ENCODE peak calls at places on chromosomes 4 and X, in seven cellular contexts. M is CD8-positive, alpha-beta T cell; J is prostate gland; C is RWPE1; G is neuronal stem cell; N is tibial nerve; X is spleen. Y is an unnamed sample.

GRCh38 chrX:103475381-103475780 is 43.9 kb downstream of the RAB40A start:
- DNase-seq in M (no peak), J (no peak), C (no peak), G (no peak), N (no peak), X (no peak), Y (no peak)

GRCh38 chrX:154734101-154734781 is 16.6 kb downstream of the GAB3 start:
- DNase-seq in M (peak), J (no peak), C (no peak), G (no peak), N (no peak), X (peak), Y (no peak)

GRCh38 chrX:151697537-151697936 is 2.3 kb downstream of the PRRG3 start:
- DNase-seq in M (no peak), J (no peak), C (no peak), G (no peak), N (peak), X (no peak), Y (no peak)

GRCh38 chrX:63739885-63740284 is 45.1 kb downstream of the ARHGEF9 start:
- DNase-seq in M (no peak), J (no peak), C (no peak), G (no peak), N (no peak), X (no peak), Y (no peak)

GRCh38 chr4:114997596-114997995 is 115.8 kb downstream of the NDST4 start:
- DNase-seq in M (no peak), J (no peak), C (peak), G (no peak), N (no peak), X (no peak), Y (no peak)

GRCh38 chr4:78288327-78288726 is 231.2 kb downstream of the FRAS1 start:
- DNase-seq in M (no peak), J (no peak), C (no peak), G (no peak), N (no peak), X (no peak), Y (no peak)

GRCh38 chr4:128528793-128529553 is 241.4 kb upstream of the PGRMC2 start:
- DNase-seq in M (no peak), J (no peak), C (peak), G (peak), N (peak), X (no peak), Y (peak)

GRCh38 chrX:41333744-41333993 is 293 bp upstream of the DDX3X start:
- DNase-seq in M (no peak), J (peak), C (peak), G (peak), N (peak), X (no peak), Y (no peak)

GRCh38 chrX:111467896-111468295 is 43.5 kb upstream of the SERTM2 start:
- DNase-seq in M (no peak), J (no peak), C (no peak), G (no peak), N (no peak), X (no peak), Y (peak)

GRCh38 chrX:129957241-129958099 is 25.0 kb upstream of the BCORL1 start:
- DNase-seq in M (no peak), J (no peak), C (peak), G (no peak), N (peak), X (peak), Y (peak)

GRCh38 chrX:9816094-9816700 is 30.0 kb downstream of the SHROOM2 start:
- DNase-seq in M (no peak), J (no peak), C (no peak), G (no peak), N (no peak), X (peak), Y (no peak)

GRCh38 chr4:38190717-38191178 is 230.6 kb downstream of the PTTG2 start:
- DNase-seq in M (no peak), J (no peak), C (peak), G (no peak), N (no peak), X (no peak), Y (peak)

GRCh38 chr4:98803287-98803677 is 125.7 kb downstream of the EIF4E start:
- DNase-seq in M (no peak), J (no peak), C (no peak), G (no peak), N (no peak), X (no peak), Y (no peak)

GRCh38 chr4:74431113-74431826 is 13.7 kb upstream of the AREG start:
- DNase-seq in M (no peak), J (no peak), C (no peak), G (no peak), N (no peak), X (no peak), Y (no peak)

GRCh38 chr4:52618795-52619590 is 40.1 kb downstream of the USP46 start:
- DNase-seq in M (no peak), J (no peak), C (no peak), G (no peak), N (no peak), X (no peak), Y (no peak)

GRCh38 chr4:13665711-13666660 is 38.5 kb upstream of the BOD1L1 start:
- DNase-seq in M (no peak), J (no peak), C (no peak), G (no peak), N (no peak), X (no peak), Y (no peak)

GRCh38 chrX:134388161-134389109 is 71.5 kb upstream of the HPRT1 start:
- DNase-seq in M (no peak), J (no peak), C (no peak), G (no peak), N (no peak), X (no peak), Y (no peak)

GRCh38 chr4:38034986-38035882 is 75.0 kb downstream of the PTTG2 start:
- DNase-seq in M (no peak), J (peak), C (peak), G (peak), N (peak), X (no peak), Y (no peak)

GRCh38 chrX:125507119-125507518 is 187.4 kb downstream of the TEX13C start:
- DNase-seq in M (no peak), J (no peak), C (peak), G (no peak), N (no peak), X (no peak), Y (no peak)

DNA sequence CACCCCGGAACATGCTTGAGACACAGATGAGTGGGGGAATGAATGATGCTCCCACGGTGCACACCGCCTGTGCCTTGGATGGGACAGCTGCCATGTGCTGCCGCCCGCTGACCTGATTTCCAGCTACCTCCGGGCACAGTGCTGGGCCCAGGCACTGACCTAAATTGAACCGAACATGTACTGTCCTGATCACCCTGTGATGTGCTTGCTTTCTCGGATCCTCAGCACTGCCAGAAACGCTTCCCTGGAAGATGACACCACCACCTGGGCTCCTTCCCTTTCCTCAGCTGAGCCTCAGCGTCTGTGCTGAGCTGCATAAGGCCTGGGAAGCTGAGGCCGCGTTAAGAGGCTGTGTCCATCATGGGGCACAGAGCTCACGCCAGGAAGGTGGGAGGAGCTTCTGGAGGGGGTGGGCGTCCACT is 39.3 kb upstream of the MXD4 start:
- DNase-seq in M (peak), J (no peak), C (no peak), G (no peak), N (no peak), X (peak), Y (no peak)
- H3K27ac ChIP-seq in M (no peak), J (no peak), C (no peak), G (no peak), N (no peak), X (no peak), Y (no peak)

GRCh38 chr4:158722291-158722916 is 792 bp downstream of the PPID start:
- DNase-seq in M (no peak), J (no peak), C (peak), G (peak), N (no peak), X (no peak), Y (no peak)
- H3K27ac ChIP-seq in M (peak), J (peak), C (peak), G (no peak), N (peak), X (peak), Y (peak)

GRCh38 chr4:7023901-7024300 is 19.3 kb upstream of the TADA2B start:
- DNase-seq in M (no peak), J (no peak), C (no peak), G (no peak), N (no peak), X (peak), Y (no peak)

GRCh38 chr4:7025040-7025602 is 18.1 kb upstream of the TADA2B start:
- DNase-seq in M (no peak), J (no peak), C (no peak), G (no peak), N (no peak), X (peak), Y (no peak)

GRCh38 chr4:7024336-7024890 is 18.8 kb upstream of the TADA2B start:
- DNase-seq in M (no peak), J (no peak), C (no peak), G (no peak), N (no peak), X (peak), Y (no peak)

GRCh38 chr4:7021930-7022658 is 21.1 kb upstream of the TADA2B start:
- DNase-seq in M (no peak), J (no peak), C (peak), G (no peak), N (no peak), X (peak), Y (no peak)

GRCh38 chr4:7023486-7023885 is 19.7 kb upstream of the TADA2B start:
- DNase-seq in M (no peak), J (no peak), C (no peak), G (no peak), N (no peak), X (peak), Y (no peak)
- H3K27ac ChIP-seq in M (no peak), J (no peak), C (peak), G (no peak), N (no peak), X (no peak), Y (no peak)

GRCh38 chr4:6916069-6916586 is 6.5 kb downstream of the TBC1D14 start:
- DNase-seq in M (no peak), J (no peak), C (no peak), G (no peak), N (no peak), X (peak), Y (no peak)
- H3K27ac ChIP-seq in M (no peak), J (no peak), C (no peak), G (no peak), N (no peak), X (peak), Y (no peak)

GRCh38 chrX:34655496-34656258 is 1.4 kb downstream of the TMEM47 start:
- DNase-seq in M (no peak), J (no peak), C (no peak), G (no peak), N (no peak), X (no peak), Y (peak)

GRCh38 chrX:34658316-34658715 is 1.2 kb upstream of the TMEM47 start:
- DNase-seq in M (no peak), J (no peak), C (no peak), G (no peak), N (no peak), X (no peak), Y (no peak)

GRCh38 chrX:34656842-34657780 is at the start of gene TMEM47:
- DNase-seq in M (no peak), J (peak), C (peak), G (peak), N (peak), X (peak), Y (peak)

GRCh38 chrX:34654939-34655338 is 2.1 kb downstream of the TMEM47 start:
- DNase-seq in M (no peak), J (no peak), C (no peak), G (no peak), N (no peak), X (no peak), Y (no peak)

GRCh38 chrX:34656467-34656841 is 631 bp downstream of the TMEM47 start:
- DNase-seq in M (no peak), J (no peak), C (no peak), G (no peak), N (no peak), X (no peak), Y (no peak)
- H3K27ac ChIP-seq in M (no peak), J (peak), C (no peak), G (no peak), N (peak), X (peak), Y (peak)

GRCh38 chr4:85715996-85716737 is 241.2 kb downstream of the ARHGAP24 start:
- DNase-seq in M (no peak), J (no peak), C (no peak), G (no peak), N (no peak), X (no peak), Y (no peak)
- H3K27ac ChIP-seq in M (no peak), J (no peak), C (no peak), G (no peak), N (no peak), X (peak), Y (no peak)

Y was measured in heart right ventricle.